ENCODE peak calls at places on chromosome 20, in four cellular contexts. C is thoracic aorta, J is breast epithelium, G is stomach. S is an unnamed sample.

GRCh38 chr20:38435555-38435939 is 419 bp upstream of the SNHG17 start:
- DNase-seq in C (no peak), J (no peak), G (no peak), S (no peak)

GRCh38 chr20:973785-974194 is 28.3 kb downstream of the RSPO4 start:
- DNase-seq in C (no peak), J (no peak), G (no peak), S (no peak)

GRCh38 chr20:61439251-61439650 is 187.2 kb downstream of the CDH4 start:
- DNase-seq in C (no peak), J (no peak), G (no peak), S (no peak)

GRCh38 chr20:32470025-32470861 is 112.1 kb downstream of the ASXL1 start:
- DNase-seq in C (no peak), J (no peak), G (no peak), S (no peak)

GRCh38 chr20:48180039-48180438 is 394.8 kb upstream of the SULF2 start:
- DNase-seq in C (no peak), J (no peak), G (no peak), S (no peak)

GRCh38 chr20:17990278-17990972 is 21.6 kb downstream of the MGME1 start:
- DNase-seq in C (no peak), J (no peak), G (no peak), S (no peak)

GRCh38 chr20:31722388-31723281 is at the start of gene BCL2L1:
- DNase-seq in C (peak; percentile 58), J (peak; percentile 89), G (peak; percentile 91), S (no peak)

GRCh38 chr20:17525650-17526049 is 5.5 kb downstream of the BFSP1 start:
- DNase-seq in C (no peak), J (no peak), G (peak; percentile 32), S (no peak)

GRCh38 chr20:19288061-19288460 is 75.6 kb downstream of the SLC24A3 start:
- DNase-seq in C (no peak), J (no peak), G (no peak), S (no peak)

GRCh38 chr20:11686900-11687543 is 230.7 kb upstream of the BTBD3 start:
- DNase-seq in C (no peak), J (no peak), G (peak; percentile 64), S (no peak)

GRCh38 chr20:32457476-32457986 is 99.4 kb downstream of the ASXL1 start:
- DNase-seq in C (no peak), J (no peak), G (peak; percentile 68), S (no peak)

GRCh38 chr20:1396264-1396663 is 3.4 kb upstream of the FKBP1A start:
- DNase-seq in C (no peak), J (no peak), G (no peak), S (no peak)

GRCh38 chr20:23021541-23021940 is 13.6 kb upstream of the SSTR4 start:
- DNase-seq in C (no peak), J (no peak), G (no peak), S (no peak)

GRCh38 chr20:62369508-62370114 is 2.5 kb upstream of the LAMA5 start:
- DNase-seq in C (no peak), J (no peak), G (no peak), S (no peak)

GRCh38 chr20:43558412-43559146 is at the start of gene SGK2:
- DNase-seq in C (no peak), J (no peak), G (peak; percentile 90), S (no peak)

GRCh38 chr20:25017257-25017803 is 24.8 kb upstream of the APMAP start:
- DNase-seq in C (no peak), J (peak; percentile 88), G (peak; percentile 98), S (no peak)

GRCh38 chr20:10758446-10758845 is 84.6 kb upstream of the JAG1 start:
- DNase-seq in C (no peak), J (no peak), G (no peak), S (no peak)

GRCh38 chr20:39986231-39986904 is 702.7 kb downstream of the MAFB start:
- DNase-seq in C (no peak), J (no peak), G (no peak), S (no peak)

GRCh38 chr20:33415948-33416347 is 14.6 kb upstream of the CDK5RAP1 start:
- DNase-seq in C (no peak), J (no peak), G (peak; percentile 45), S (no peak)

GRCh38 chr20:24604966-24605365 is 135.5 kb downstream of the SYNDIG1 start:
- DNase-seq in C (no peak), J (no peak), G (no peak), S (no peak)

GRCh38 chr20:51341581-51341980 is 200.9 kb downstream of the NFATC2 start:
- DNase-seq in C (no peak), J (no peak), G (no peak), S (no peak)

GRCh38 chr20:51339721-51340450 is 202.6 kb downstream of the NFATC2 start:
- DNase-seq in C (no peak), J (no peak), G (no peak), S (no peak)

GRCh38 chr20:51345601-51346101 is 196.9 kb downstream of the NFATC2 start:
- DNase-seq in C (no peak), J (no peak), G (no peak), S (no peak)

GRCh38 chr20:51340451-51340840 is 202.1 kb downstream of the NFATC2 start:
- DNase-seq in C (no peak), J (no peak), G (no peak), S (no peak)

DNA sequence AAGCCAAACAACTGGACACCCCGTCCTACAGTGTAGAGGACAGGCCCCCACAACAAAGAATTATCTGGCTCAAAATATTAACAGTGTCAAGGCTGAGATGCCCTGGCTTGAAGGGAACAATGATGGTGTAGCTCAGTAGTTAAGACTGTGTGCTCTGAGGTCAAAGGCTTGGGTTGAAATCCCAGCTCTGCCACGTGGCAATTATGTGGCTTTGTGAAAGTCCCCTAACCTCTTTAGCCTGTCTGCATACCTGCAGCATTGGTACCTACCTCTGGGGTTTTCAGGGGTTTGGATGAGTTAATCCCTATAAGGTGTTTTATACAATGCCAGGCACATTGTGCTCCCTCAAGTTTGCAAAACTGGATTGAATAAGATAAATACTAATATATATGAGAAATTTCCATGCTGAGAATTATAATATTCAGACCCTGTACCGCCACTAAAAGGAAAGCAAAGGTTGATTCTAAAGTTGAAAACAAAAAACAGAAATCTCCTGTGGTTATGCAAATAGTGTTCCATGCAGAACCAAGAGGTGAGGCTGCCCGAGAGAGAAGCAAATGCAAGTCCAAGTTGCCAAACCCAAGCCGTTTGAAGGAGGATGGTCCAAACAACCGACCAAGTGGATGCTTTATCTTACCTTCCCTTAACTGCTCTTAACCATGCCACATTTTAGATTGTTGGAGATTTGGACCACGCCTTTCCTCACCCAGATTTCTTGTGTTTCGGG is 199.8 kb downstream of the NFATC2 start:
- DNase-seq in C (no peak), J (no peak), G (no peak), S (no peak)
- H3K27ac ChIP-seq in C (no peak overlapping the region), J (no peak overlapping the region), G (no peak overlapping the region), S (no peak overlapping the region)

GRCh38 chr20:53599039-53599362 is 5.4 kb upstream of the ZNF217 start:
- DNase-seq in C (no peak), J (no peak), G (no peak), S (no peak)

GRCh38 chr20:53599378-53599777 is 5.7 kb upstream of the ZNF217 start:
- DNase-seq in C (no peak), J (no peak), G (peak; percentile 21), S (no peak)

GRCh38 chr20:53597085-53597482 is 3.4 kb upstream of the ZNF217 start:
- DNase-seq in C (no peak), J (no peak), G (peak; percentile 21), S (no peak)

GRCh38 chr20:53598140-53599038 is 4.8 kb upstream of the ZNF217 start:
- DNase-seq in C (no peak), J (no peak), G (peak; percentile 22), S (no peak)

DNA sequence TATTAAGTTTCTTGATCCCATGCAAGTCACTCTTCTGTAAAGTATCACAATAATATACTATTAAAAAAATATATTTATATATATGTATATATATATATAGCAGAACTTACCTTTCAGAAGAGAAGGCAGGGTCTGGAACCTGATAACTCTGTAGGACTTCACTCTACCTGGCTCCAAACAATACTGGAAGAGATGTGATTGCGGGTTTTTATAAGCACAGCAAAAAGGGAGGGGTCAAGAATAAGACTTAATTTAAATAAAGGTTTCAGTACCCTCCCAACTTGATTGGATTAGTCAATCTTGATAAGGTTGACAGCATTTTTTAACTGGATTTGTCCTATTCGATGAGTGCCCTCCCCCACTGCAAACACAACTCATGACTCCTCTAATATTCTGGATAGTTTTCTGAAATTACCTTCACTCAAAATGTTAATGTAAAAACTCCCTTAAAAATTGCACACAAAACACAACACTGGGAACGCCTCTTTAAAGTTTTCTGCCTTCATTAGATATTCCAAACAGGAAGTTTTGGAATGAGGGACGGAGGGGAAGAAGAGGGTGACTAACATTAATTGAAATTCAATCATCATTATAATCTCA is 4.0 kb upstream of the ZNF217 start:
- DNase-seq in C (no peak), J (no peak), G (no peak), S (no peak)
- H3K4me3 ChIP-seq in C (no peak overlapping the region), J (no peak overlapping the region), G (no peak overlapping the region), S (peak overlapping the region; percentile 29)

GRCh38 chr20:46402236-46402886 is 4.1 kb downstream of the ELMO2 start:
- DNase-seq in C (no peak), J (no peak), G (no peak), S (no peak)

GRCh38 chr20:46408281-46408731 is 1.9 kb upstream of the ELMO2 start:
- DNase-seq in C (no peak), J (no peak), G (no peak), S (no peak)

GRCh38 chr20:46406986-46407670 is 713 bp upstream of the ELMO2 start:
- DNase-seq in C (peak; percentile 31), J (peak; percentile 86), G (peak; percentile 79), S (no peak)

GRCh38 chr20:46407671-46407996 is 1.2 kb upstream of the ELMO2 start:
- DNase-seq in C (no peak), J (no peak), G (no peak), S (no peak)

DNA sequence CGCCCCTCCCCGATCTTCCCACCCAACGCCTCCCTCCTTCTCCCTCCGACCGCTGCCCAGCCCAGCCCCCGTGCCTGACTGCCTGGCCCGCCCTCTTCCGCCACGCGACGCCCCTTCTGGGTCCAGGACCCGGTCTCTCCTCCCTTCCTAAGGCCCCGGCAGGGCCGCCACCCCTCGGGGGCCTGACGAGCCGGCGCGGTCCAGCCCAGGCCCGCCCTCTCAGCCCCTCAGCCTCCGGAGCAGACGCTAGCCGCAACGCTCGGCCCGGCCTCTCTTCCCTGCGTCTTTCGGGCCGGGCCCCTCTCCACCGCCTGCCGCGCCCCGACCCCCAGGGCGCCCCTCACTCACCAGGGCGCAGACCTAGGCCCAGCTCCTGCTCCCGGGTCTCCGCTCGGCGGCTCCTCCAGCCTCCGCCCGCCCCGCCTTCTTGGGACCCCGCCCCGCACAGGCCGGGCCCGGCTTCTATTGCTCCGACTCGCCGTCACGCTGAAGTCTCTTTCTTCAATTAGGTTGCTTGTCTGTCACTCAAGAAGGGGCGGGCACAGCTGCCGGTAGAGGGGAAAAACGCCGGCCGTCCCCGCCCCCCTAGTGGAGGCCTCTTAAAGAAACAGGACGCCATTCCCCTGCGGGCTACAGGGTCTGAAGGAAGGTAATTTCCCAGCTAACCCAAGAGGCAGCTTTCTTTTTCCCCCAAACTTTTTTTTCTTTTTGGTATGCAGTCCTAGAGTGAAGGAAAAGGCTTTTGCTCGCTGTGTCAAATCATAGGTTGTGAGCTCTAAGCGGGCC is at the start of gene ELMO2:
- DNase-seq in C (peak; percentile 99), J (peak; percentile 96), G (peak; percentile 99), S (peak; percentile 91)
- H3K4me1 ChIP-seq in C (peaks cover 60% of the 10 kb centered on the region), J (peaks cover 18% of the 10 kb centered on the region), G (peaks cover 63% of the 10 kb centered on the region), S (peaks cover 43% of the 10 kb centered on the region)

DNA sequence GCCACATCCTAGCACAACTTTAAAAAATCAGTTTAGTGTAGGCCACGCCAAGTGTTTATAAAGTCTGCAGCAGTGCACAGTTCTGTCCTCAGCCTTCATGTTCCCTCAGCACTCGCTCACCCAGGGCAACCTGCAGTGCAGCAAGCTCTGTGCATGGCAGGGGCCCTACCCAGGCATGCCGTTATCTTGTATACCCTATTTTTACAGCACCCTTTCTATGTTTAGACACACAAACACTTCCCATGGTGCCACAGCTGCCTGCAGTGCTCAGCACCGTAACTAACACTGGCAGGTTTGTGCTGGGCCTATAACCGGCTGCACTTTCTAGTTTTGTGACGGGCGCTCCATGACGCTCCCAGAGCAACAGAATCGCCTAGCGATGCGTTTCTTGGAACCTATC is 43.8 kb downstream of the ZBTB46 start:
- DNase-seq in C (no peak), J (no peak), G (no peak), S (no peak)
- H3K27ac ChIP-seq in C (no peak overlapping the region), J (no peak overlapping the region), G (no peak overlapping the region), S (no peak overlapping the region)

S was measured in esophagus squamous epithelium.